ENCODE peak calls at places on chromosomes 6 and 20, in four cellular contexts. One of them, this sample, is unnamed.
A peak's percentile ranks its signal among the peaks of the same experiment; 100 is the strongest.

GRCh38 chr20:44688053-44688625 is 27.0 kb upstream of the CCN5 start:
- DNase-seq in testis: no peak
- DNase-seq in suprapubic skin: no peak
- DNase-seq in uterus: no peak
- DNase-seq in this sample: no peak

GRCh38 chr6:82385546-82385945 is 21.9 kb downstream of the TPBG start:
- DNase-seq in testis: no peak
- DNase-seq in suprapubic skin: no peak
- DNase-seq in uterus: no peak
- DNase-seq in this sample: no peak

GRCh38 chr6:37105782-37106137 is 64.2 kb upstream of the PIM1 start:
- DNase-seq in testis: no peak
- DNase-seq in suprapubic skin: no peak
- DNase-seq in uterus: no peak
- DNase-seq in this sample: no peak

GRCh38 chr20:32390999-32391398 is 32.9 kb downstream of the ASXL1 start:
- DNase-seq in testis: no peak
- DNase-seq in suprapubic skin: no peak
- DNase-seq in uterus: no peak
- DNase-seq in this sample: no peak

GRCh38 chr6:149501768-149502167 is 17.0 kb upstream of the ZC3H12D start:
- DNase-seq in testis: no peak
- DNase-seq in suprapubic skin: no peak
- DNase-seq in uterus: no peak
- DNase-seq in this sample: no peak

GRCh38 chr20:48463916-48464315 is 363.9 kb downstream of the PREX1 start:
- DNase-seq in testis: no peak
- DNase-seq in suprapubic skin: no peak
- DNase-seq in uterus: no peak
- DNase-seq in this sample: no peak

GRCh38 chr6:149867876-149868640 is 3.9 kb upstream of the LRP11 start:
- DNase-seq in testis: no peak
- DNase-seq in suprapubic skin: no peak
- DNase-seq in uterus: no peak
- DNase-seq in this sample: no peak

GRCh38 chr6:129342243-129342642 is 367.7 kb downstream of the ARHGAP18 start:
- DNase-seq in testis: no peak
- DNase-seq in suprapubic skin: no peak
- DNase-seq in uterus: no peak
- DNase-seq in this sample: no peak

GRCh38 chr6:2192971-2193370 is 52.4 kb downstream of the GMDS start:
- DNase-seq in testis: no peak
- DNase-seq in suprapubic skin: no peak
- DNase-seq in uterus: no peak
- DNase-seq in this sample: no peak

GRCh38 chr20:9110365-9110764 is 41.5 kb downstream of the PLCB4 start:
- DNase-seq in testis: no peak
- DNase-seq in suprapubic skin: no peak
- DNase-seq in uterus: no peak
- DNase-seq in this sample: no peak

GRCh38 chr6:30548375-30548774 is 7.9 kb downstream of the GNL1 start:
- DNase-seq in testis: no peak
- DNase-seq in suprapubic skin: no peak
- DNase-seq in uterus: no peak
- DNase-seq in this sample: no peak

GRCh38 chr6:75272145-75272840 is 12.3 kb downstream of the TMEM30A start:
- DNase-seq in testis: no peak
- DNase-seq in suprapubic skin: no peak
- DNase-seq in uterus: no peak
- DNase-seq in this sample: no peak

GRCh38 chr6:18507018-18507415 is 119.9 kb downstream of the RNF144B start:
- DNase-seq in testis: no peak
- DNase-seq in suprapubic skin: no peak
- DNase-seq in uterus: no peak
- DNase-seq in this sample: peak; percentile 55

GRCh38 chr6:33198853-33199436 is 1.5 kb downstream of the RXRB start:
- DNase-seq in testis: no peak
- DNase-seq in suprapubic skin: no peak
- DNase-seq in uterus: no peak
- DNase-seq in this sample: no peak

GRCh38 chr6:166872431-166873139 is 83.8 kb downstream of the RNASET2 start:
- DNase-seq in testis: no peak
- DNase-seq in suprapubic skin: no peak
- DNase-seq in uterus: no peak
- DNase-seq in this sample: peak; percentile 68

GRCh38 chr6:85452441-85452881 is 2.6 kb downstream of the NT5E start:
- DNase-seq in testis: no peak
- DNase-seq in suprapubic skin: no peak
- DNase-seq in uterus: no peak
- DNase-seq in this sample: no peak

GRCh38 chr6:85451586-85452306 is 1.9 kb downstream of the NT5E start:
- DNase-seq in testis: no peak
- DNase-seq in suprapubic skin: no peak
- DNase-seq in uterus: no peak
- DNase-seq in this sample: no peak

GRCh38 chr6:85450578-85450884 is 648 bp downstream of the NT5E start:
- DNase-seq in testis: no peak
- DNase-seq in suprapubic skin: no peak
- DNase-seq in uterus: no peak
- DNase-seq in this sample: no peak

GRCh38 chr6:85449388-85449817 is 480 bp upstream of the NT5E start:
- DNase-seq in testis: peak; percentile 70
- DNase-seq in suprapubic skin: no peak
- DNase-seq in uterus: peak; percentile 51
- DNase-seq in this sample: no peak

GRCh38 chr6:85449818-85450577 is at the start of gene NT5E:
- DNase-seq in testis: peak; percentile 86
- DNase-seq in suprapubic skin: peak; percentile 90
- DNase-seq in uterus: peak; percentile 83
- DNase-seq in this sample: no peak
- TF ChIP-seq POLR2A in testis: no peak
- TF ChIP-seq POLR2A in suprapubic skin: no peak
- TF ChIP-seq POLR2A in uterus: peak; percentile 73
- TF ChIP-seq POLR2A in this sample: peak; percentile 30

GRCh38 chr6:56169366-56169765 is 78.0 kb downstream of the COL21A1 start:
- DNase-seq in testis: no peak
- DNase-seq in suprapubic skin: no peak
- DNase-seq in uterus: no peak
- DNase-seq in this sample: no peak

GRCh38 chr6:56173228-56173627 is 74.2 kb downstream of the COL21A1 start:
- DNase-seq in testis: no peak
- DNase-seq in suprapubic skin: no peak
- DNase-seq in uterus: no peak
- DNase-seq in this sample: no peak

GRCh38 chr6:56172144-56172543 is 75.2 kb downstream of the COL21A1 start:
- DNase-seq in testis: no peak
- DNase-seq in suprapubic skin: no peak
- DNase-seq in uterus: no peak
- DNase-seq in this sample: no peak

GRCh38 chr6:56168601-56169000 is 78.8 kb downstream of the COL21A1 start:
- DNase-seq in testis: no peak
- DNase-seq in suprapubic skin: no peak
- DNase-seq in uterus: no peak
- DNase-seq in this sample: no peak
- TF ChIP-seq POLR2A in testis: no peak
- TF ChIP-seq POLR2A in suprapubic skin: no peak
- TF ChIP-seq POLR2A in uterus: no peak
- TF ChIP-seq POLR2A in this sample: no peak

GRCh38 chr6:70667711-70668498 is at the start of gene SMAP1:
- DNase-seq in testis: peak; percentile 92
- DNase-seq in suprapubic skin: peak; percentile 91
- DNase-seq in uterus: peak; percentile 93
- DNase-seq in this sample: peak; percentile 97
- TF ChIP-seq POLR2A in testis: no peak
- TF ChIP-seq POLR2A in suprapubic skin: no peak
- TF ChIP-seq POLR2A in uterus: peak; percentile 79
- TF ChIP-seq POLR2A in this sample: peak; percentile 59

GRCh38 chr20:34673411-34673810 is 3.5 kb downstream of the PIGU start:
- DNase-seq in testis: no peak
- DNase-seq in suprapubic skin: no peak
- DNase-seq in uterus: no peak
- DNase-seq in this sample: no peak

GRCh38 chr20:34675561-34675960 is 1.3 kb downstream of the PIGU start:
- DNase-seq in testis: no peak
- DNase-seq in suprapubic skin: no peak
- DNase-seq in uterus: no peak
- DNase-seq in this sample: no peak

GRCh38 chr20:34680586-34680985 is 3.7 kb upstream of the PIGU start:
- DNase-seq in testis: no peak
- DNase-seq in suprapubic skin: no peak
- DNase-seq in uterus: no peak
- DNase-seq in this sample: no peak

GRCh38 chr20:34675993-34676641 is 775 bp downstream of the PIGU start:
- DNase-seq in testis: no peak
- DNase-seq in suprapubic skin: no peak
- DNase-seq in uterus: no peak
- DNase-seq in this sample: no peak

DNA sequence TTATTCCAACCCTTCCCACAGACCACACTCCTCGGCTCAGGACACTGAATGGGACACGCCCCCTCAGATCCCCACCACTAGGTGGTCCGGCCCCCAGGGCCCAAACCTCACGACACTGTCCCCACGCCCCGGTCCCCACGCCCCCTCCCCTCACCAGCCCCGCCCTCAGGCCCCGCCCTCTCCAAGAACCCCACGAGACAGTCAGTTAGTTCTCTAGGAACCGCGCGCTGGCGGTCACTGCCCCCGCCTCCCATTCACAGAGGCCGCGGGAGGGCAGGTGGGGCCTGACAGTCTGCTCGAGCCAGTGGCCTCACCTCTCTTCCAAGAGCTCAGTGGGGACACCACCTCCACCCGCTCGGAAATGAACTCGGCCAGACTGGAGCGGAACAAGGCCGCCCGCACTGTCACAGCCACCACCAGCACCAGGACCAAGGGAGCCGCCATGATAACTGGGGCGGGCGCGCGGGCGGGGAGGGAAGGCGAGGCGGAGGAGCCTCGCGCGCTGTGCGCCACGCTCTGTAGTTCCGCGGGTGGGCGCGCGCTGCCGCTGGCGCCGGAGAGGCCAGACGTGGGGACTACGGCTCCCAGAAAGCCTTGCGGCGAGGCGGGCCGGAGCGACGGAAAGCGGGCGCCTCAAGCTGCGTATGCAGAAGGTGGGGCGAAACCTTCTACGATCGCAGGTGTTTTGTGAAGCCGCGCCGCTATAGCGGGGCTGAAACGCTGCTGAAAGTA is at the start of gene PIGU:
- DNase-seq in testis: peak; percentile 97
- DNase-seq in suprapubic skin: peak; percentile 95
- DNase-seq in uterus: peak; percentile 94
- DNase-seq in this sample: peak; percentile 97
- TF ChIP-seq POLR2A in testis: no peak
- TF ChIP-seq POLR2A in suprapubic skin: no peak
- TF ChIP-seq POLR2A in uterus: peak; percentile 56
- TF ChIP-seq POLR2A in this sample: no peak

DNA sequence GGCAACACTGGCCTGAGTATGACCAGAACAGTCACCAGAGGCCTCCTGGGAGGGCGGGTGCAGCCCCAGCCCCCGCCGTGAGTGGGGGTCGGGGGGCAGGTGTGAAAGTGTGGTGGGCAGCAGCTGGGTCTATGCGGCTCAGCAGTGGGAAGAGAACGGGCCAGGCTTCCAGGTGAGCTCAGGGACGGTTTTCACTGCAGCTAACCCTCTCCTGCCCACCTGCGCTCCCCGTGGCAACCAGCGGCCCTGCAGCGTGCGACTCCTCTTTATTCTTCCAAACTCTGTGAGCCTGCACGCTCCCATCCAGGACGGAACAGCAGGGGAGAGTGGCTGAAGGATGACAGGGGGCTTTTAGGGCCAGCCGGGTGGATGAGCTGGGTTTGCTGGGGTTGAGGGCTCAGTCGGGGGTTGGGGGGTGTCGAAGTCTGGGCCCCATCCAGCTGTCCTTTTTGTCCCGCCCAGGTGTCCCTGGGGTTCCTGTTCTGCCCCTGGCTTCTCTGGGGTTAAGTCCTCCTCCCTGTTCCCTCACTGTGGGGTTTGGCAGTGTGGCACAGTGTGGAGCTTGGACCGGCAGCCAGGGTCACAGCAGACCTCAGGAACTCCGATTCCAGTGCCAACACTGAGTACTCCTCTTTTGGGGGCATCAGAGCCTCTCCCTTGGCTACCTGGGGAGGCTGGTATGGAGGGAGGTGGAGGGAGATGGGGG is 859 bp upstream of the BIRC7 start:
- DNase-seq in testis: no peak
- DNase-seq in suprapubic skin: no peak
- DNase-seq in uterus: no peak
- DNase-seq in this sample: no peak
- TF ChIP-seq POLR2A in testis: no peak
- TF ChIP-seq POLR2A in suprapubic skin: no peak
- TF ChIP-seq POLR2A in uterus: no peak
- TF ChIP-seq POLR2A in this sample: no peak

GRCh38 chr6:22098623-22099022 is 198.2 kb downstream of the PRL start:
- DNase-seq in testis: no peak
- DNase-seq in suprapubic skin: no peak
- DNase-seq in uterus: no peak
- DNase-seq in this sample: no peak

GRCh38 chr6:22099241-22099640 is 197.6 kb downstream of the PRL start:
- DNase-seq in testis: no peak
- DNase-seq in suprapubic skin: no peak
- DNase-seq in uterus: no peak
- DNase-seq in this sample: no peak

GRCh38 chr6:22091424-22091948 is 205.3 kb downstream of the PRL start:
- DNase-seq in testis: no peak
- DNase-seq in suprapubic skin: no peak
- DNase-seq in uterus: no peak
- DNase-seq in this sample: no peak

GRCh38 chr6:22099923-22100322 is 196.9 kb downstream of the PRL start:
- DNase-seq in testis: no peak
- DNase-seq in suprapubic skin: no peak
- DNase-seq in uterus: no peak
- DNase-seq in this sample: no peak

GRCh38 chr6:22095886-22096285 is 200.9 kb downstream of the PRL start:
- DNase-seq in testis: no peak
- DNase-seq in suprapubic skin: no peak
- DNase-seq in uterus: no peak
- DNase-seq in this sample: no peak
- TF ChIP-seq POLR2A in testis: no peak
- TF ChIP-seq POLR2A in suprapubic skin: no peak
- TF ChIP-seq POLR2A in uterus: no peak
- TF ChIP-seq POLR2A in this sample: no peak